ENCODE peak calls at places on chromosomes 2 and 18, in eight cellular contexts. V is aorta; K is CD4-positive, alpha-beta T cell; Y is IMR-90; J is fibroblast of lung; L is right cardiac atrium; W is cardiac muscle cell; Q is right lobe of liver. Z is an unnamed sample.

GRCh38 chr2:130756041-130756720 is 841 bp downstream of the AMER3 start:
- DNase-seq in Y (no peak), K (no peak), V (no peak), Q (no peak), L (no peak), J (peak; percentile 14), W (peak; percentile 86), Z (peak; percentile 8)

GRCh38 chr18:11316546-11316945 is 167.2 kb upstream of the PIEZO2 start:
- DNase-seq in K (no peak), L (no peak), V (no peak), J (no peak), Y (no peak), Q (no peak), W (no peak), Z (no peak)

GRCh38 chr2:239772721-239773120 is 252.4 kb downstream of the NDUFA10 start:
- DNase-seq in K (no peak), Q (peak; percentile 26), L (peak; percentile 31), W (no peak), V (peak; percentile 14), Y (no peak), J (no peak), Z (no peak)

GRCh38 chr18:46793565-46793964 is 36.7 kb upstream of the ST8SIA5 start:
- DNase-seq in K (no peak), L (no peak), Y (no peak), J (no peak), V (no peak), Q (no peak), W (peak; percentile 9), Z (no peak)

GRCh38 chr18:48201337-48201705 is 207.9 kb downstream of the ZBTB7C start:
- DNase-seq in V (no peak), Y (no peak), K (no peak), W (no peak), Q (no peak), J (no peak), L (no peak), Z (no peak)

GRCh38 chr2:168114021-168114420 is 133.4 kb downstream of the STK39 start:
- DNase-seq in Y (no peak), L (no peak), K (no peak), V (no peak), J (peak; percentile 4), W (no peak), Q (no peak), Z (no peak)

GRCh38 chr18:50737127-50737526 is 82.7 kb downstream of the MRO start:
- DNase-seq in L (no peak), Y (no peak), K (no peak), W (peak; percentile 66), Q (no peak), V (no peak), J (no peak), Z (no peak)

GRCh38 chr2:113218283-113219091 is 44.7 kb downstream of the PSD4 start:
- DNase-seq in J (peak; percentile 65), Q (peak; percentile 91), K (no peak), W (no peak), V (peak; percentile 75), Y (no peak), L (peak; percentile 76), Z (no peak)

GRCh38 chr2:233262562-233262961 is 11.1 kb downstream of the ATG16L1 start:
- DNase-seq in J (no peak), K (no peak), L (no peak), Q (no peak), W (no peak), V (no peak), Y (no peak), Z (no peak)

GRCh38 chr2:70959271-70959761 is 19.1 kb upstream of the ANKRD53 start:
- DNase-seq in W (no peak), J (no peak), K (no peak), Q (no peak), L (no peak), Y (no peak), V (peak; percentile 44), Z (no peak)

GRCh38 chr2:219274392-219274921 is 4.7 kb upstream of the DNAJB2 start:
- DNase-seq in J (peak; percentile 89), W (peak; percentile 75), Y (peak; percentile 81), Q (no peak), V (peak; percentile 78), K (no peak), L (no peak), Z (peak; percentile 15)

GRCh38 chr18:75341267-75341666 is 86.2 kb downstream of the SMIM21 start:
- DNase-seq in Y (no peak), Q (no peak), L (no peak), K (no peak), J (peak; percentile 10), V (no peak), W (no peak), Z (no peak)

GRCh38 chr2:174473796-174474195 is 13.0 kb downstream of the GPR155 start:
- DNase-seq in Q (no peak), V (no peak), J (peak; percentile 31), L (no peak), K (no peak), W (no peak), Y (no peak), Z (no peak)

GRCh38 chr18:79610461-79611039 is 69.1 kb upstream of the CTDP1 start:
- DNase-seq in L (peak; percentile 60), J (no peak), Y (no peak), K (no peak), V (peak; percentile 63), Q (peak; percentile 37), W (no peak), Z (no peak)

GRCh38 chr2:120990451-120990871 is 254.8 kb downstream of the GLI2 start:
- DNase-seq in L (no peak), Y (no peak), V (peak; percentile 72), J (no peak), Q (no peak), W (no peak), K (no peak), Z (no peak)

GRCh38 chr2:217839750-217840107 is 163.1 kb downstream of the TNS1 start:
- DNase-seq in Y (no peak), Q (no peak), W (no peak), K (no peak), J (no peak), V (no peak), L (peak; percentile 54), Z (no peak)

GRCh38 chr2:126568734-126569133 is 87.2 kb upstream of the GYPC start:
- DNase-seq in K (no peak), J (no peak), Q (no peak), V (no peak), Y (no peak), W (no peak), L (no peak), Z (no peak)

GRCh38 chr2:161782615-161783014 is 158.4 kb downstream of the SLC4A10 start:
- DNase-seq in K (no peak), W (no peak), V (no peak), J (no peak), Q (no peak), L (no peak), Y (no peak), Z (no peak)

DNA sequence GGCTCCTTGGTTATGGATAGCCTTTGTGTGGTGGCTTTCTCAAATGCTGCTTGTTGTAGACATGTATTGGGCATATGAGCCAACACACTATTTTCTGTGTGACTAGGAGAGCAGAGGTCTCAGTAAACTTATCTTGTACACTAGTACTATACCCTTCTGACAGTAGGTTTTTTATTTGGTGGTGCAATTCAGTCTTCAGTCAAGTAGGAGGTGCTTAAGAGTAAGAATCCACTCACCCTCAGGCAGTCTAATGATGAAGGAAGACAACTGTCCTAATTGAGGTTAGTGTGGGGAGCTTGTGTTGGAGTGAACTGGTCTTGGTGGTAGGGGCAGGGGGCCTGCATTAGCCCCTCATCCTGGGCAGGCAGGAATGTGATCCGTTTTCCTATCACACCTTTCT is 164.0 kb downstream of the SLC4A10 start:
- DNase-seq in Y (no peak), J (no peak), V (no peak), W (no peak), Q (no peak), K (no peak), L (no peak), Z (no peak)
- H3K27me3 ChIP-seq in Y (no peaks in the 10 kb centered on the region), J (no peaks in the 10 kb centered on the region), V (no peaks in the 10 kb centered on the region), W (no peaks in the 10 kb centered on the region), Q (no peaks in the 10 kb centered on the region), K (no peaks in the 10 kb centered on the region), L (no peaks in the 10 kb centered on the region), Z (no peaks in the 10 kb centered on the region)

GRCh38 chr2:6883448-6884122 is 6.0 kb downstream of the RSAD2 start:
- DNase-seq in Q (no peak), W (no peak), L (no peak), J (no peak), V (no peak), K (no peak), Y (no peak), Z (no peak)
- H3K9me3 ChIP-seq in Q (no peaks in the 10 kb centered on the region), W (no peaks in the 10 kb centered on the region), L (no peaks in the 10 kb centered on the region), J (no peaks in the 10 kb centered on the region), V (no peaks in the 10 kb centered on the region), K (no peaks in the 10 kb centered on the region), Y (no peaks in the 10 kb centered on the region), Z (no peaks in the 10 kb centered on the region)

GRCh38 chr2:38343212-38343611 is 33.9 kb downstream of the ATL2 start:
- DNase-seq in Y (no peak), K (no peak), V (no peak), Q (no peak), J (no peak), L (no peak), W (no peak), Z (no peak)

GRCh38 chr2:38344813-38345212 is 32.3 kb downstream of the ATL2 start:
- DNase-seq in J (no peak), Q (no peak), W (no peak), L (no peak), K (no peak), V (no peak), Y (no peak), Z (no peak)

GRCh38 chr2:38345323-38346038 is 31.6 kb downstream of the ATL2 start:
- DNase-seq in L (no peak), V (no peak), W (no peak), K (no peak), J (no peak), Q (no peak), Y (no peak), Z (no peak)
- H3K27ac ChIP-seq in L (no peak overlapping the region), V (no peak overlapping the region), W (peak overlapping the region; percentile 20), K (no peak overlapping the region), J (no peak overlapping the region), Q (no peak overlapping the region), Y (no peak overlapping the region), Z (no peak overlapping the region)

DNA sequence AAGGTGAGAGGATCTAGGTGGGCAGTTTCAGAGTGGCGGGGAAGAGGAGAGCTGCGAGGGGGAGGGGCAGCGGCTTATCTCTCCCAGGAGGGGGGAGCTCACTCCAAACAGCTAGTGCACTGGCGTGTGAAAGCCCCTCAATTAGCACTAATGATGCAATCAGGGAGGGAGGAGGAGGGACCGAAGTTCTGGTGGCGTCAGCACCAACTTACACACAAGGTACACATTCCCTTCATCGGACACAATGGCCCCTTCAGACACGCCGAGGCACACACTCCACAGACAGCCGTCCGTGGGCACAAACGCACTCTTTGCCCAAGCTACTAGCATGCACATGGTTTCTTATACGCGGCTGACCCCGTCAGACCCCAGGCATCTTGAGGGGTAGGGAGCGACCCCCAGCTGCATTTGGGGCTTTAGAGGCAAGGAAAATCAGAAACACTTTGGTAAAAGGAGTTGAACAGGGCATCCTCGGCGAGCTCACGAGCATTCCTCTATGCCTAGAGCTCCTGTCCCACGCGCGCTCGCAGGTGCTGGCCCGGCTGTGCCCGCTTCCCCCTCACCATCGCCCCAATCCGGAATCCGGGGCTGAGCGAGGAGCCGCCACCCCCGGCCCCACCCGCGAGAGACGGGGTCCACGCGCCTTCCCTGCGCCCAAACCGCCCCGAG is 868 bp upstream of the PKDCC start:
- DNase-seq in L (peak; percentile 80), J (peak; percentile 29), K (no peak), Y (no peak), V (no peak), Q (no peak), W (peak; percentile 64), Z (no peak)
- H3K27me3 ChIP-seq in L (no peaks in the 10 kb centered on the region), J (peaks cover 11% of the 10 kb centered on the region), K (peaks cover 70% of the 10 kb centered on the region), Y (peaks cover 2% of the 10 kb centered on the region), V (no peaks in the 10 kb centered on the region), Q (no peaks in the 10 kb centered on the region), W (no peaks in the 10 kb centered on the region), Z (peaks cover 17% of the 10 kb centered on the region)

GRCh38 chr2:210112871-210113270 is 58.3 kb downstream of the KANSL1L start:
- DNase-seq in Q (no peak), J (no peak), Y (no peak), V (no peak), K (no peak), L (no peak), W (no peak), Z (no peak)
- H3K9me3 ChIP-seq in Q (no peaks in the 10 kb centered on the region), J (no peaks in the 10 kb centered on the region), Y (no peaks in the 10 kb centered on the region), V (peaks cover 5% of the 10 kb centered on the region), K (peaks cover 29% of the 10 kb centered on the region), L (no peaks in the 10 kb centered on the region), W (no peaks in the 10 kb centered on the region), Z (no peaks in the 10 kb centered on the region)

Z was measured in CD4-positive, alpha-beta memory T cell.